ENCODE peak calls at places on chromosomes 2 and 18, in six cellular contexts. D is activated CD8-positive, alpha-beta T cell treated with anti-CD3 and anti-CD28 coated beads for 36 hours; A is PC-3; T is lower lobe of right lung; P is HepG2; U is activated B cell treated with CpG ODN at 0.5 μM for 24 hours. L is an unnamed sample.

GRCh38 chr2:139033300-139033699 is 253.1 kb upstream of the NXPH2 start:
- ATAC-seq in D (no peak), A (peak; percentile 22), T (no peak), P (no peak), U (no peak), L (no peak)

GRCh38 chr18:63302647-63303405 is 16.7 kb downstream of the BCL2 start:
- ATAC-seq in D (peak; percentile 57), A (no peak), T (no peak), P (no peak), U (no peak), L (peak; percentile 52)

GRCh38 chr2:37585982-37586621 is 85.3 kb downstream of the CDC42EP3 start:
- ATAC-seq in D (peak; percentile 76), A (peak; percentile 64), T (peak; percentile 67), P (no peak), U (peak; percentile 34), L (peak; percentile 41)

GRCh38 chr2:122929347-122929746 is 1095.7 kb upstream of the CNTNAP5 start:
- ATAC-seq in D (no peak), A (no peak), T (no peak), P (no peak), U (no peak), L (no peak)

GRCh38 chr2:232331071-232331470 is 47.5 kb upstream of the ALPP start:
- ATAC-seq in D (no peak), A (no peak), T (no peak), P (no peak), U (no peak), L (no peak)

GRCh38 chr2:42010743-42011298 is 37.0 kb upstream of the PKDCC start:
- ATAC-seq in D (no peak), A (no peak), T (peak; percentile 14), P (peak; percentile 76), U (no peak), L (no peak)

GRCh38 chr2:238120463-238121298 is 17.8 kb upstream of the KLHL30 start:
- ATAC-seq in D (no peak), A (no peak), T (no peak), P (peak; percentile 77), U (no peak), L (no peak)

GRCh38 chr2:120470041-120470716 is 124.2 kb downstream of the INHBB start:
- ATAC-seq in D (no peak), A (peak; percentile 80), T (peak; percentile 93), P (peak; percentile 70), U (no peak), L (no peak)

GRCh38 chr2:152594792-152595191 is 122.5 kb downstream of the PRPF40A start:
- ATAC-seq in D (no peak), A (no peak), T (peak; percentile 15), P (no peak), U (no peak), L (no peak)

GRCh38 chr2:212816267-212816666 is 277.7 kb upstream of the ERBB4 start:
- ATAC-seq in D (no peak), A (no peak), T (no peak), P (no peak), U (no peak), L (no peak)

GRCh38 chr2:230589497-230590015 is 123.1 kb upstream of the CAB39 start:
- ATAC-seq in D (peak; percentile 78), A (no peak), T (peak; percentile 49), P (no peak), U (peak; percentile 97), L (peak; percentile 99)

GRCh38 chr18:34795070-34795740 is 85.1 kb downstream of the DTNA start:
- ATAC-seq in D (no peak), A (no peak), T (no peak), P (no peak), U (no peak), L (no peak)